ENCODE peak calls at places on chromosome 5, in four cellular contexts. One of them, this sample, is unnamed.

GRCh38 chr5:150000261-150000989 is at the start of the genes HMGXB3 and TIGD6:
- DNase-seq in endodermal cell: peak
- DNase-seq in cardiac muscle cell: peak
- DNase-seq in tibial nerve: peak
- DNase-seq in this sample: peak

GRCh38 chr5:21701317-21701716 is 1151.8 kb downstream of the CDH12 start:
- DNase-seq in endodermal cell: no peak
- DNase-seq in tibial nerve: no peak
- DNase-seq in cardiac muscle cell: no peak
- DNase-seq in this sample: no peak

GRCh38 chr5:142527234-142527633 is 158.7 kb downstream of the FGF1 start:
- DNase-seq in cardiac muscle cell: no peak
- DNase-seq in endodermal cell: no peak
- DNase-seq in tibial nerve: no peak
- DNase-seq in this sample: no peak

GRCh38 chr5:103918668-103919367 is 356.2 kb upstream of the NUDT12 start:
- DNase-seq in cardiac muscle cell: no peak
- DNase-seq in tibial nerve: no peak
- DNase-seq in endodermal cell: peak
- DNase-seq in this sample: peak

GRCh38 chr5:66511491-66511890 is 84.7 kb upstream of the MAST4 start:
- DNase-seq in tibial nerve: no peak
- DNase-seq in endodermal cell: no peak
- DNase-seq in cardiac muscle cell: peak
- DNase-seq in this sample: no peak

GRCh38 chr5:146667633-146668032 is 151.6 kb upstream of the GPR151 start:
- DNase-seq in cardiac muscle cell: peak
- DNase-seq in tibial nerve: no peak
- DNase-seq in endodermal cell: no peak
- DNase-seq in this sample: peak

GRCh38 chr5:176365663-176366574 is 632 bp downstream of the ARL10 start:
- DNase-seq in cardiac muscle cell: peak
- DNase-seq in endodermal cell: peak
- DNase-seq in tibial nerve: no peak
- DNase-seq in this sample: peak

GRCh38 chr5:17221843-17222614 is 4.6 kb downstream of the BASP1 start:
- DNase-seq in endodermal cell: no peak
- DNase-seq in tibial nerve: no peak
- DNase-seq in cardiac muscle cell: peak
- DNase-seq in this sample: peak

GRCh38 chr5:13566903-13567339 is 377.6 kb downstream of the DNAH5 start:
- DNase-seq in cardiac muscle cell: no peak
- DNase-seq in tibial nerve: no peak
- DNase-seq in endodermal cell: no peak
- DNase-seq in this sample: peak

GRCh38 chr5:135211791-135212190 is 177.8 kb upstream of the PITX1 start:
- DNase-seq in endodermal cell: peak
- DNase-seq in tibial nerve: no peak
- DNase-seq in cardiac muscle cell: no peak
- DNase-seq in this sample: no peak

GRCh38 chr5:67581203-67581602 is 384.6 kb upstream of the CD180 start:
- DNase-seq in tibial nerve: no peak
- DNase-seq in endodermal cell: no peak
- DNase-seq in cardiac muscle cell: no peak
- DNase-seq in this sample: peak

GRCh38 chr5:95908799-95909198 is 52.9 kb downstream of the ELL2 start:
- DNase-seq in tibial nerve: no peak
- DNase-seq in endodermal cell: no peak
- DNase-seq in cardiac muscle cell: no peak
- DNase-seq in this sample: no peak

GRCh38 chr5:88515881-88516819 is 247.5 kb upstream of the TMEM161B start:
- DNase-seq in cardiac muscle cell: no peak
- DNase-seq in endodermal cell: no peak
- DNase-seq in tibial nerve: no peak
- DNase-seq in this sample: no peak

GRCh38 chr5:101977729-101978345 is 318.2 kb downstream of the SLCO4C1 start:
- DNase-seq in endodermal cell: no peak
- DNase-seq in cardiac muscle cell: peak
- DNase-seq in tibial nerve: no peak
- DNase-seq in this sample: peak

GRCh38 chr5:127549551-127549950 is 32.1 kb downstream of the PRRC1 start:
- DNase-seq in cardiac muscle cell: no peak
- DNase-seq in tibial nerve: no peak
- DNase-seq in endodermal cell: no peak
- DNase-seq in this sample: peak

GRCh38 chr5:23139338-23140171 is 286.4 kb upstream of the CDH12 start:
- DNase-seq in tibial nerve: no peak
- DNase-seq in endodermal cell: no peak
- DNase-seq in cardiac muscle cell: peak
- DNase-seq in this sample: peak

GRCh38 chr5:114957384-114957783 is 212.3 kb downstream of the TRIM36 start:
- DNase-seq in endodermal cell: no peak
- DNase-seq in tibial nerve: no peak
- DNase-seq in cardiac muscle cell: no peak
- DNase-seq in this sample: no peak
- TF ChIP-seq CTCF in endodermal cell: no peak
- TF ChIP-seq CTCF in tibial nerve: no peak
- TF ChIP-seq CTCF in cardiac muscle cell: no peak
- TF ChIP-seq CTCF in this sample: no peak

GRCh38 chr5:139677404-139678282 is 29.5 kb downstream of the CXXC5 start:
- DNase-seq in cardiac muscle cell: no peak
- DNase-seq in tibial nerve: no peak
- DNase-seq in endodermal cell: no peak
- DNase-seq in this sample: no peak
- H3K4me3 ChIP-seq in cardiac muscle cell: no peak
- H3K4me3 ChIP-seq in tibial nerve: no peak
- H3K4me3 ChIP-seq in endodermal cell: no peak
- H3K4me3 ChIP-seq in this sample: no peak

DNA sequence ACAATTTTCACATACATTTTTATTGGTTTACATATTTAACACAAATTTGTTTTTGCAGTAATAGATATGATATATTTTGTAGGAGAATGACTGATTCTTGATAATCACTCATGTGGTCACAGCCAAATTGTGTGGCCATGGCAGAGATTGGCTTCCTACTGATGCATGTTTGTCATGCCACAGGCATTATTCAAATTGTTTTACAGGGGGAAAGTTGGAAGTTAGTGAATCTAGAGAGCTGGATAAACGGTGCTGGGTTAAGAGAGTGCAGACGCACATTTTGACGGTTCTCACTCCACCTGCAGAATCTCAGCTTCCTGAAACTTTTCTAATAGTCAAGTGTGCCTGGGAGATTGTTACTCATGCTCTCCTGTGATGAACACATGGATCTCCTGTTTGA is 91.1 kb upstream of the FBN2 start:
- DNase-seq in endodermal cell: no peak
- DNase-seq in cardiac muscle cell: peak
- DNase-seq in tibial nerve: no peak
- DNase-seq in this sample: no peak
- TF ChIP-seq CTCF in endodermal cell: no peak
- TF ChIP-seq CTCF in cardiac muscle cell: no peak
- TF ChIP-seq CTCF in tibial nerve: no peak
- TF ChIP-seq CTCF in this sample: no peak

GRCh38 chr5:38753776-38754175 is 92.0 kb upstream of the OSMR start:
- DNase-seq in endodermal cell: no peak
- DNase-seq in cardiac muscle cell: peak
- DNase-seq in tibial nerve: no peak
- DNase-seq in this sample: no peak

GRCh38 chr5:38756068-38756467 is 89.7 kb upstream of the OSMR start:
- DNase-seq in tibial nerve: no peak
- DNase-seq in cardiac muscle cell: no peak
- DNase-seq in endodermal cell: no peak
- DNase-seq in this sample: peak

GRCh38 chr5:38757451-38758245 is 88.2 kb upstream of the OSMR start:
- DNase-seq in cardiac muscle cell: peak
- DNase-seq in endodermal cell: no peak
- DNase-seq in tibial nerve: no peak
- DNase-seq in this sample: no peak

GRCh38 chr5:38755171-38755570 is 90.6 kb upstream of the OSMR start:
- DNase-seq in tibial nerve: no peak
- DNase-seq in endodermal cell: no peak
- DNase-seq in cardiac muscle cell: peak
- DNase-seq in this sample: peak

GRCh38 chr5:38758774-38759423 is 86.9 kb upstream of the OSMR start:
- DNase-seq in endodermal cell: no peak
- DNase-seq in cardiac muscle cell: peak
- DNase-seq in tibial nerve: no peak
- DNase-seq in this sample: peak
- H3K4me3 ChIP-seq in endodermal cell: no peak
- H3K4me3 ChIP-seq in cardiac muscle cell: no peak
- H3K4me3 ChIP-seq in tibial nerve: peak
- H3K4me3 ChIP-seq in this sample: no peak

GRCh38 chr5:78805-79149 is 13.2 kb upstream of the PLEKHG4B start:
- DNase-seq in cardiac muscle cell: no peak
- DNase-seq in tibial nerve: no peak
- DNase-seq in endodermal cell: no peak
- DNase-seq in this sample: no peak

GRCh38 chr5:77546-77945 is 14.4 kb upstream of the PLEKHG4B start:
- DNase-seq in tibial nerve: no peak
- DNase-seq in cardiac muscle cell: no peak
- DNase-seq in endodermal cell: no peak
- DNase-seq in this sample: no peak

GRCh38 chr5:79263-79662 is 12.7 kb upstream of the PLEKHG4B start:
- DNase-seq in endodermal cell: no peak
- DNase-seq in tibial nerve: no peak
- DNase-seq in cardiac muscle cell: no peak
- DNase-seq in this sample: no peak

GRCh38 chr5:77170-77501 is 14.8 kb upstream of the PLEKHG4B start:
- DNase-seq in endodermal cell: no peak
- DNase-seq in cardiac muscle cell: no peak
- DNase-seq in tibial nerve: no peak
- DNase-seq in this sample: no peak

GRCh38 chr5:77957-78804 is 13.8 kb upstream of the PLEKHG4B start:
- DNase-seq in tibial nerve: no peak
- DNase-seq in endodermal cell: peak
- DNase-seq in cardiac muscle cell: peak
- DNase-seq in this sample: peak
- TF ChIP-seq CTCF in tibial nerve: no peak
- TF ChIP-seq CTCF in endodermal cell: peak
- TF ChIP-seq CTCF in cardiac muscle cell: peak
- TF ChIP-seq CTCF in this sample: peak

DNA sequence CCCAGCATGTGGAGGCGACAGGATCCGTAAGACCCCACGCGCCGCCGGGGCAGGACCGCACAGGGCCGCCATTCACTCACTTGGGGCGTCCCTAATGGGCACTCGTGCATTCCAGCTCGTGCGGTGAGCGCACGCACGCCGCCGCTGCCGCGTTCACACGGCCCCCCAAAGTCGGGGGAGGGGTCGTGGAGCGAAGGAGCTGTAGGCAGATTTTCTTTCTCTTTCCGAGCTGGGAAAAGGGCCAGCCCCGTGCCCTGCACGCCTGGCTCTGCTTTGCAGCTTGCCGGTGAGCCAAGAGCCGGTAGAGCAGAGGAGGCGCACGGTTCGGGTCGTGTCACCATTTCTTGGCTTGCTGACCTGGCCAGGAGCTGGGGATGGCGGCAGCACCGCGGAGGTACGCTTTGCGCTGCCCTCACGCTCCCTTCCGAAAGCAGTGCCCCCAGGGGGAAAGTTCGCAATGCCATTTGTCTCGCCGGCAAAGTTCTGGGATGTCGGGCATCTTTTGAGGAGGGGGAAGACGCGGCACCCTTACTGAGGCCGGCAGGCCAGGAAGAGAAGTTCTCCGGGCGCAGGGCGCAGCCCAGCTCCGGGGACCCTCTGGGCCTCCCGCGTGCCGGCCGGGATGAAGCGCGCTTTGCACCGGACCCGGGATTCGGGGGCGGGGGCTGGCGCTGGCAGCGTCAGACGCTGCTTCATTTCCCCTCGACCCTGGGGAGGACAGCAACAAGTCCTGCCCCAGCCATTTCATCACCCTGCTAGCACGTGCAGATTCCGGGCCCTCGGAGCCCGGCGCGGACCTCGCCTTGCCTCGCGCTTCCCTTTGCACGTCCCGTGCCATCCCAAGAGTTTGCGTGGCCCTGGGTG is 898 bp downstream of the STC2 start:
- DNase-seq in tibial nerve: no peak
- DNase-seq in endodermal cell: peak
- DNase-seq in cardiac muscle cell: peak
- DNase-seq in this sample: peak
- H3K4me3 ChIP-seq in tibial nerve: peak
- H3K4me3 ChIP-seq in endodermal cell: peak
- H3K4me3 ChIP-seq in cardiac muscle cell: peak
- H3K4me3 ChIP-seq in this sample: peak

DNA sequence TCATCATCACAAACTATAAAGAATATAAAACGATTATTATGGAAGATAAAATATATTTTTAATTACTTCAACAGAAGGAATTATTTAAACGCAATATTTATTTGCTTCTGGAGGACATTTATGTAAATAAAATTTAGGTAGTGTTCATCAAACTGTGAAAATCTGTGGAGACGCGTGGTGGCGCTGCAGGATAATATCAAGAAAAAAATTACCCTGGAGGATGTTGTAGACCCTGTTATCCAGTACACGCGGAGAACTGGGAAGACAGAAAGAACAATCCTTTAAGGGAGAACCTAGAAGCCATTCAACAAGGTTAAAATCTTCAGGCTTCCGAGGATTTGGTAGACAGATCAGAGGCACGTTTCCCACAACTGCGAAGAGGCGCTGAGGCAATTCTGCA is at the start of gene PCDHB12:
- DNase-seq in endodermal cell: peak
- DNase-seq in tibial nerve: no peak
- DNase-seq in cardiac muscle cell: no peak
- DNase-seq in this sample: no peak
- TF ChIP-seq CTCF in endodermal cell: peak
- TF ChIP-seq CTCF in tibial nerve: no peak
- TF ChIP-seq CTCF in cardiac muscle cell: no peak
- TF ChIP-seq CTCF in this sample: no peak

DNA sequence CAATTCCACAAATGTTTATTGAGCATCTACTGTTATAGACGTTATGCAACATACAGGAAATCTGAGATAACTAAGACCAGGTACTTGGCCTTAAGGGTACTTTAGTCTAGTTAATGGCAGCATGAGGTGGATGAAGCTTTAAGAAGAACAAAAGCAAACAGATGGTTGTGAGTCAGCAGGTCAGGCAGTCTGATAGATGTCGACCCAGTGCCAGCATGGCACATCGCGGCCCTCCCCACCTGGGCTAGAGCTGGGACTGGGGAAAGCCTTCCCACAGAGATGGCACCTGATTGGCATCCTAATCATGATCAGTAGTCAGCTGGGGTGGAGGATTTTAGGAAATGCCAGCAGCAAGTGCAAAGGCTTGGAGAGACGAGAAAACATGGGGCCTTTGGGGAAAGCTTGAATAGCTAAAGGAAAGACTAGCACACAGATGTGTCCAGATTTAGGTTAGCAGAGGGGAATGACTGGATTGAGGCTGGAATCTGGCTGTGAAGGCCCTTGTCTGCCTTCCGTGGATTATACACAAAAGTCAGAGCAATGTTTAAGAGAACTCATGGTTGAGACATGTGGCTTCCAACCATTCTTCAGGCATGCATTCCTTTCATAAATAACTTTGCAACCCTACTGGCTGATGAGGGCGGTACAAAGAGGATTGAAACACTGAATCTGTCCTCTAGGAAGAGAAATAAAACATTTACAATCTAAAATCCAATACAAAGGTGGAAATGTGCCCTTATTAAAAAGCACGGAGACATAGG is 395.4 kb upstream of the WWC1 start:
- DNase-seq in tibial nerve: no peak
- DNase-seq in cardiac muscle cell: no peak
- DNase-seq in endodermal cell: no peak
- DNase-seq in this sample: no peak
- H3K4me3 ChIP-seq in tibial nerve: no peak
- H3K4me3 ChIP-seq in cardiac muscle cell: no peak
- H3K4me3 ChIP-seq in endodermal cell: no peak
- H3K4me3 ChIP-seq in this sample: no peak